ENCODE peak calls at places on chromosomes 11 and 22, in nine cellular contexts. B is right lobe of liver, P is adrenal gland, C is prostate gland, V is sigmoid colon, Z is endothelial cell of umbilical vein, S is tibial nerve, E is IMR-90, H is A549. W is an unnamed sample.

GRCh38 chr11:59706518-59707285 is 6.9 kb downstream of the OR10V1 start:
- DNase-seq in B (no peak), P (no peak), C (no peak), V (no peak), Z (peak), S (no peak), E (peak), H (peak), W (peak)

GRCh38 chr11:118911880-118912741 is 13.6 kb downstream of the BCL9L start:
- DNase-seq in B (no peak), P (peak), C (peak), V (peak), Z (peak), S (peak), E (peak), H (no peak), W (peak)

GRCh38 chr22:27218012-27218483 is 560.7 kb downstream of the MIAT start:
- DNase-seq in B (no peak), P (no peak), C (no peak), V (no peak), Z (no peak), S (no peak), E (no peak), H (no peak), W (no peak)

GRCh38 chr11:95156916-95157568 is 67.4 kb downstream of the ENDOD1 start:
- DNase-seq in B (no peak), P (peak), C (no peak), V (peak), Z (no peak), S (no peak), E (no peak), H (no peak), W (no peak)

GRCh38 chr11:45100338-45100737 is 46.1 kb upstream of the PRDM11 start:
- DNase-seq in B (no peak), P (no peak), C (no peak), V (no peak), Z (peak), S (peak), E (peak), H (peak), W (no peak)

GRCh38 chr11:61587541-61587941 is 6.7 kb upstream of the SYT7 start:
- DNase-seq in B (no peak), P (peak), C (peak), V (peak), Z (no peak), S (no peak), E (no peak), H (peak), W (peak)

GRCh38 chr11:64444838-64445441 is 86.0 kb downstream of the RPS6KA4 start:
- DNase-seq in B (no peak), P (no peak), C (no peak), V (peak), Z (no peak), S (no peak), E (peak), H (peak), W (no peak)

GRCh38 chr11:100340416-100341323 is 346.4 kb upstream of the ARHGAP42 start:
- DNase-seq in B (no peak), P (no peak), C (no peak), V (no peak), Z (no peak), S (no peak), E (no peak), H (no peak), W (no peak)

GRCh38 chr11:123558536-123559315 is 95.7 kb downstream of the SCN3B start:
- DNase-seq in B (no peak), P (no peak), C (no peak), V (no peak), Z (no peak), S (no peak), E (no peak), H (no peak), W (no peak)

GRCh38 chr22:27436591-27436990 is 365.0 kb downstream of the MN1 start:
- DNase-seq in B (no peak), P (no peak), C (no peak), V (no peak), Z (no peak), S (no peak), E (no peak), H (no peak), W (no peak)

GRCh38 chr11:103547009-103547408 is 437.8 kb downstream of the DYNC2H1 start:
- DNase-seq in B (no peak), P (no peak), C (no peak), V (no peak), Z (no peak), S (no peak), E (no peak), H (no peak), W (no peak)

GRCh38 chr11:24132471-24132870 is 364.4 kb upstream of the LUZP2 start:
- DNase-seq in B (no peak), P (no peak), C (no peak), V (no peak), Z (no peak), S (no peak), E (no peak), H (no peak), W (no peak)

GRCh38 chr11:125180413-125181305 is 16.1 kb downstream of the PKNOX2 start:
- DNase-seq in B (no peak), P (no peak), C (no peak), V (no peak), Z (peak), S (no peak), E (peak), H (no peak), W (no peak)

GRCh38 chr22:23113847-23114720 is 27.7 kb downstream of the RSPH14 start:
- DNase-seq in B (no peak), P (no peak), C (no peak), V (no peak), Z (no peak), S (no peak), E (no peak), H (no peak), W (no peak)

GRCh38 chr11:33257897-33258630 is 883 bp downstream of the HIPK3 start:
- DNase-seq in B (peak), P (peak), C (peak), V (peak), Z (peak), S (peak), E (peak), H (peak), W (peak)

GRCh38 chr11:65446446-65447277 is 24.1 kb downstream of the NEAT1 start:
- DNase-seq in B (peak), P (peak), C (no peak), V (peak), Z (peak), S (peak), E (peak), H (no peak), W (peak)

DNA sequence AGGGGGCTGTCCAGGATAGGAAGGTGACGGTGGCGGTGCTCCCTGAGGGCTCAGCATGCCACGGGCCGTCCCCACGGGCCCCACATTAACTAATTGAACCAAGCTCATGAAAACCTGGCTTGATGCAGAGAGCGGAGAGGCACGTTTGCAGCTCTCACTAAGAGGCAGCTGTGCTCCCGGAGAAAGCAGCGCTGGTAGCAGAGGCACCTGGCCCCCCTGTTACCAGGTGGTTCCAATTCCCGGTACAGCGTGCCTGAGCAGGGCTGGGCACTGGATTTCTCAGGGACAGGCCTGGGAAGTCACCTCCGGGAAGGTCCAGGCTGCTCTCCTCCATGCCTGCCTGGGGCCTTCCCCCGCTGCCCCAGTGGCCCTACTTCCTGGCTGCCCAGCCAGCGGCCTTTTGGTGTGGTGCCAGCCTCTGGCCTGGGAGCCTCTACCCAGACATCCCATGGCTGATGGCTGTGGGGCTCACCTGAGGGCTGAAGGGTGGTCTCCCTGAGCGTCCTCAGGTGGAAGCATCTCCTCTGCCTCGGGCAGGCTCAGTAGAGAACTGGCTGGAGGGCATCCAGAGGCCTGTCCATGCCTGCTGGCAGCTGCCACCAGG is 1.2 kb downstream of the KCNQ1 start:
- DNase-seq in B (peak), P (peak), C (no peak), V (no peak), Z (no peak), S (no peak), E (no peak), H (no peak), W (no peak)
- TF ChIP-seq POLR2A in B (no peak), P (no peak), C (no peak), V (no peak), Z (no peak), S (no peak), E (no peak), H (no peak), W (no peak)

GRCh38 chr11:11985016-11985715 is 23.3 kb downstream of the DKK3 start:
- DNase-seq in B (no peak), P (no peak), C (no peak), V (peak), Z (no peak), S (no peak), E (peak), H (no peak), W (no peak)

GRCh38 chr11:11988099-11988651 is 20.3 kb downstream of the DKK3 start:
- DNase-seq in B (no peak), P (no peak), C (no peak), V (peak), Z (peak), S (no peak), E (peak), H (no peak), W (no peak)

GRCh38 chr11:11988862-11989261 is 19.6 kb downstream of the DKK3 start:
- DNase-seq in B (no peak), P (no peak), C (no peak), V (no peak), Z (no peak), S (no peak), E (no peak), H (no peak), W (no peak)

GRCh38 chr11:11985954-11986949 is 22.2 kb downstream of the DKK3 start:
- DNase-seq in B (no peak), P (no peak), C (no peak), V (peak), Z (no peak), S (no peak), E (no peak), H (no peak), W (no peak)

DNA sequence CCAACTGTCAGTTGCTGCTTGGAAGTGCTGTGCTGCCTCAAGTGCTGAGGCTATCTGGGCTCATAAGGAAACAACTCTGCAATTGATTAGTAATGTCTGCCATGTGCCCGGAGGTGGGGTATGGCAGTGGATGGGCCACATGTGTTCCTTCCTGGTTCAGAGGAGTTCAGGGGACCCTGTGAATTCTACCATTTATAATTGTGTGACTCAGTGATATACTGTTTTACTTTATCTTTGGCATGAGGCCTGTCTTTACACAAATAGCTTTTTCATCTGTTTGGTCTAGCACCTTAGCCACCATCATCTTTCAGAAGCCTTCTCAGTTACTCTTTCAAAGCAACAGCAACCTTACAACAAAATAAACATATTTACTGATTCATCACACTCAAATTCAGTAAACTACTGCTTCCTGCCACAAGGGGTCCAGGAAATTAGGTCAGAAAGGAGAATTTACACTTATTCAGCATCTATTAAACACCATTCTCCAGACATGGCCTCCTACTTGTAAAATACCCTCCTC is 20.9 kb downstream of the DKK3 start:
- DNase-seq in B (no peak), P (no peak), C (no peak), V (no peak), Z (peak), S (no peak), E (peak), H (no peak), W (no peak)
- TF ChIP-seq CTCF in B (peak), P (peak), C (no peak), V (no peak), Z (peak), S (no peak), E (peak), H (peak), W (peak)

GRCh38 chr11:73645570-73645969 is 811 bp upstream of the PLEKHB1 start:
- DNase-seq in B (no peak), P (no peak), C (no peak), V (no peak), Z (no peak), S (no peak), E (no peak), H (no peak), W (no peak)
- H3K27ac ChIP-seq in B (no peak), P (no peak), C (no peak), V (no peak), Z (no peak), S (peak), E (no peak), H (no peak), W (no peak)

GRCh38 chr11:9570313-9570712 is 3.2 kb upstream of the WEE1 start:
- DNase-seq in B (no peak), P (no peak), C (no peak), V (no peak), Z (no peak), S (no peak), E (no peak), H (no peak), W (no peak)

GRCh38 chr11:9567401-9567800 is 6.1 kb upstream of the WEE1 start:
- DNase-seq in B (no peak), P (no peak), C (no peak), V (no peak), Z (no peak), S (no peak), E (no peak), H (no peak), W (no peak)

GRCh38 chr11:9568161-9568853 is 5.2 kb upstream of the WEE1 start:
- DNase-seq in B (no peak), P (no peak), C (no peak), V (no peak), Z (no peak), S (no peak), E (peak), H (no peak), W (no peak)

GRCh38 chr11:9569588-9570164 is 3.8 kb upstream of the WEE1 start:
- DNase-seq in B (no peak), P (no peak), C (no peak), V (no peak), Z (no peak), S (no peak), E (no peak), H (no peak), W (no peak)

GRCh38 chr11:9568854-9569587 is 4.4 kb upstream of the WEE1 start:
- DNase-seq in B (peak), P (peak), C (peak), V (peak), Z (peak), S (peak), E (peak), H (peak), W (peak)
- TF ChIP-seq POLR2A in B (peak), P (no peak), C (peak), V (no peak), Z (no peak), S (no peak), E (peak), H (no peak), W (peak)

GRCh38 chr11:122150484-122151124 is 34.6 kb upstream of the BLID start:
- DNase-seq in B (no peak), P (no peak), C (no peak), V (no peak), Z (no peak), S (no peak), E (no peak), H (no peak), W (no peak)
- TF ChIP-seq CTCF in B (no peak), P (no peak), C (no peak), V (no peak), Z (no peak), S (no peak), E (no peak), H (no peak), W (no peak)

GRCh38 chr22:35134637-35135036 is 68.7 kb downstream of the ISX start:
- DNase-seq in B (no peak), P (no peak), C (no peak), V (no peak), Z (no peak), S (no peak), E (no peak), H (no peak), W (peak)

GRCh38 chr22:35132568-35132967 is 66.6 kb downstream of the ISX start:
- DNase-seq in B (no peak), P (no peak), C (no peak), V (no peak), Z (no peak), S (no peak), E (no peak), H (no peak), W (no peak)

GRCh38 chr22:35135165-35135564 is 69.2 kb downstream of the ISX start:
- DNase-seq in B (no peak), P (no peak), C (no peak), V (no peak), Z (no peak), S (no peak), E (no peak), H (no peak), W (no peak)

GRCh38 chr22:35131423-35132050 is 65.6 kb downstream of the ISX start:
- DNase-seq in B (no peak), P (no peak), C (no peak), V (no peak), Z (no peak), S (no peak), E (no peak), H (no peak), W (no peak)

DNA sequence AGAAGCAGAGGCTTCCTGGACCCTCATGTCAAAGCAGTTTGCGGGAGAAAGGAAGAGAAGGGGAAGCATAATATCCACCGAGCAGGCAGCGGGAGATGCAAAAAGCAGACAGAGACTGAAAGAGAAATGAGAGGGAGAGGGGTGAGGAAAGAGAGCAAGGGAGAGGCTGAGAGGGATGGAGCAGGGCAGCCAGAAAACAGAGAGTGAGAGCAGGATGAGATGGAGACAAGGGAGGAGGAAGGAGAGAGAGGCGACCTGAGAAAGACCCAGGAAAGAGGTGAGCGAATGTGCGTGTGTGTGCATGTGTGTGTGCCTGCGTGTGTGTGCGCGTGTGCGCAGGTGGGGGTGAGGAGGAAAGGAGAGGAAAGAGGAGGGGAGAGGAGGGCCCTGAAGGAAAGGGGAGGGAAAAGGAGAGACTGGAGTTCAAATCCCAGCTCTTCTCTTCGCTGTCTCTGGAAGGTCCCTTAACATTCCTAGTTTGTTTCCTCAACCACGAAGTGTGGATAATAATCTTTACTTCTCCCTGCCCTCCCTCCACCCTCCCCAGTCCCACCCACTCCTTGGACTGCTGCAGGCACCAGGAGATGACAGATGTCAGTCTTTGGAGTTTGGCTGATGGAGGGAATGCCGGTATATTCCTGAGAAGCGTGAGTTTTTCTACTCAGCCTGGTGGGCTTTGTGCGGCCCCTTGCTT is 67.9 kb downstream of the ISX start:
- DNase-seq in B (no peak), P (no peak), C (no peak), V (no peak), Z (no peak), S (no peak), E (no peak), H (no peak), W (no peak)
- H3K27ac ChIP-seq in B (no peak), P (no peak), C (no peak), V (no peak), Z (no peak), S (no peak), E (no peak), H (no peak), W (peak)

W was measured in Peyer's patch.